ENCODE peak calls at places on chromosomes 5 and 9, in five cellular contexts. T, W, K, P and L are unnamed samples.

GRCh38 chr9:87708989-87709706 is 16.8 kb upstream of the CTSL start:
- DNase-seq in W (no peak), K (no peak), T (no peak), P (no peak), L (no peak)

GRCh38 chr5:14671414-14671813 is 6.9 kb downstream of the OTULIN start:
- DNase-seq in K (no peak), T (no peak), P (no peak), W (peak; percentile 42), L (no peak)

GRCh38 chr9:82488702-82489578 is 500.4 kb downstream of the SPATA31D1 start:
- DNase-seq in T (no peak), K (no peak), P (peak; percentile 80), W (peak; percentile 77), L (no peak)

GRCh38 chr9:24258626-24259025 is 287.1 kb downstream of the IZUMO3 start:
- DNase-seq in P (peak; percentile 65), W (no peak), K (no peak), T (no peak), L (no peak)

GRCh38 chr5:171745602-171746001 is 40.0 kb upstream of the SMIM23 start:
- DNase-seq in P (no peak), K (no peak), T (no peak), W (no peak), L (no peak)

GRCh38 chr9:116100711-116101111 is 52.9 kb upstream of the PAPPA start:
- DNase-seq in K (no peak), W (peak; percentile 61), T (no peak), P (no peak), L (no peak)

GRCh38 chr5:141547488-141547887 is 58.6 kb downstream of the PCDHGC5 start:
- DNase-seq in P (no peak), W (no peak), T (no peak), K (no peak), L (no peak)

GRCh38 chr5:177438468-177438867 is 8.1 kb upstream of the PRR7 start:
- DNase-seq in W (no peak), K (no peak), P (no peak), T (no peak), L (no peak)

GRCh38 chr9:132896906-132897305 is 18.2 kb downstream of the SPACA9 start:
- DNase-seq in T (no peak), K (no peak), P (no peak), W (no peak), L (no peak)

GRCh38 chr5:116650544-116650943 is 75.9 kb upstream of the SEMA6A start:
- DNase-seq in W (no peak), P (no peak), K (no peak), T (no peak), L (no peak)

GRCh38 chr5:158952951-158953350 is 146.8 kb downstream of the EBF1 start:
- DNase-seq in K (no peak), P (no peak), W (no peak), T (no peak), L (no peak)

GRCh38 chr5:139392678-139393496 is 2.0 kb downstream of the PROB1 start:
- DNase-seq in W (peak; percentile 71), P (no peak), T (peak; percentile 78), K (peak; percentile 89), L (no peak)

GRCh38 chr5:94111209-94112004 is 370.0 kb upstream of the POU5F2 start:
- DNase-seq in K (peak; percentile 71), W (peak; percentile 98), T (peak; percentile 90), P (peak; percentile 80), L (peak; percentile 89)

GRCh38 chr5:51095481-51095880 is 287.8 kb upstream of the ISL1 start:
- DNase-seq in P (no peak), K (no peak), W (no peak), T (no peak), L (no peak)

GRCh38 chr9:89433826-89434225 is 64.1 kb downstream of the SEMA4D start:
- DNase-seq in T (no peak), W (peak; percentile 87), P (no peak), K (no peak), L (no peak)

GRCh38 chr5:151155777-151156731 is 1.5 kb downstream of the ANXA6 start:
- DNase-seq in K (no peak), W (peak; percentile 80), T (no peak), P (no peak), L (no peak)

GRCh38 chr9:135885100-135885853 is 22.1 kb downstream of the CAMSAP1 start:
- DNase-seq in P (no peak), T (no peak), K (no peak), W (peak; percentile 53), L (no peak)

GRCh38 chr9:128372188-128372641 is 1.0 kb downstream of the URM1 start:
- DNase-seq in P (no peak), T (no peak), K (no peak), W (peak; percentile 74), L (no peak)

GRCh38 chr9:13144176-13144820 is 135.2 kb downstream of the MPDZ start:
- DNase-seq in K (no peak), P (no peak), T (no peak), W (no peak), L (no peak)

GRCh38 chr5:126490167-126490937 is 67.1 kb downstream of the GRAMD2B start:
- DNase-seq in K (no peak), P (no peak), W (no peak), T (no peak), L (no peak)

GRCh38 chr9:91421022-91421765 is 2.4 kb downstream of the NFIL3 start:
- DNase-seq in K (no peak), W (peak; percentile 58), P (no peak), T (no peak), L (no peak)